ENCODE peak calls at places on chromosomes 6 and 20, in six cellular contexts. One of them, this sample, is unnamed.

GRCh38 chr6:40791004-40791403 is 203.8 kb upstream of the LRFN2 start:
- DNase-seq in NCI-H1417: no peak
- DNase-seq in progenitor cell of endocrine pancreas: no peak
- DNase-seq in stimulated activated CD4-positive, alpha-beta T cell treated with anti-CD3 and anti-CD28 coated beads, Interleukin-1b, Interleukin-23, amount 100 ng/mL, for 4 hours: no peak
- DNase-seq in GM23248: peak
- DNase-seq in neural crest cell: no peak
- DNase-seq in this sample: no peak

GRCh38 chr20:59101956-59102355 is 59.4 kb upstream of the PRELID3B start:
- DNase-seq in NCI-H1417: no peak
- DNase-seq in progenitor cell of endocrine pancreas: no peak
- DNase-seq in stimulated activated CD4-positive, alpha-beta T cell treated with anti-CD3 and anti-CD28 coated beads, Interleukin-1b, Interleukin-23, amount 100 ng/mL, for 4 hours: no peak
- DNase-seq in GM23248: no peak
- DNase-seq in neural crest cell: no peak
- DNase-seq in this sample: no peak

GRCh38 chr20:48645666-48646065 is 182.1 kb downstream of the PREX1 start:
- DNase-seq in NCI-H1417: no peak
- DNase-seq in progenitor cell of endocrine pancreas: no peak
- DNase-seq in stimulated activated CD4-positive, alpha-beta T cell treated with anti-CD3 and anti-CD28 coated beads, Interleukin-1b, Interleukin-23, amount 100 ng/mL, for 4 hours: no peak
- DNase-seq in GM23248: no peak
- DNase-seq in neural crest cell: no peak
- DNase-seq in this sample: no peak

GRCh38 chr6:133286765-133287164 is 45.6 kb downstream of the EYA4 start:
- DNase-seq in NCI-H1417: no peak
- DNase-seq in progenitor cell of endocrine pancreas: no peak
- DNase-seq in stimulated activated CD4-positive, alpha-beta T cell treated with anti-CD3 and anti-CD28 coated beads, Interleukin-1b, Interleukin-23, amount 100 ng/mL, for 4 hours: no peak
- DNase-seq in GM23248: peak
- DNase-seq in neural crest cell: no peak
- DNase-seq in this sample: no peak

GRCh38 chr20:14744723-14745122 is 407.3 kb upstream of the FLRT3 start:
- DNase-seq in NCI-H1417: no peak
- DNase-seq in progenitor cell of endocrine pancreas: no peak
- DNase-seq in stimulated activated CD4-positive, alpha-beta T cell treated with anti-CD3 and anti-CD28 coated beads, Interleukin-1b, Interleukin-23, amount 100 ng/mL, for 4 hours: no peak
- DNase-seq in GM23248: no peak
- DNase-seq in neural crest cell: no peak
- DNase-seq in this sample: no peak

GRCh38 chr6:64084201-64084663 is 448.6 kb downstream of the PHF3 start:
- DNase-seq in NCI-H1417: no peak
- DNase-seq in progenitor cell of endocrine pancreas: no peak
- DNase-seq in stimulated activated CD4-positive, alpha-beta T cell treated with anti-CD3 and anti-CD28 coated beads, Interleukin-1b, Interleukin-23, amount 100 ng/mL, for 4 hours: no peak
- DNase-seq in GM23248: no peak
- DNase-seq in neural crest cell: no peak
- DNase-seq in this sample: no peak

GRCh38 chr6:23097569-23097968 is 528.2 kb downstream of the HDGFL1 start:
- DNase-seq in NCI-H1417: no peak
- DNase-seq in progenitor cell of endocrine pancreas: no peak
- DNase-seq in stimulated activated CD4-positive, alpha-beta T cell treated with anti-CD3 and anti-CD28 coated beads, Interleukin-1b, Interleukin-23, amount 100 ng/mL, for 4 hours: no peak
- DNase-seq in GM23248: peak
- DNase-seq in neural crest cell: no peak
- DNase-seq in this sample: no peak

GRCh38 chr20:16621435-16622141 is 48.3 kb upstream of the KIF16B start:
- DNase-seq in NCI-H1417: no peak
- DNase-seq in progenitor cell of endocrine pancreas: no peak
- DNase-seq in stimulated activated CD4-positive, alpha-beta T cell treated with anti-CD3 and anti-CD28 coated beads, Interleukin-1b, Interleukin-23, amount 100 ng/mL, for 4 hours: no peak
- DNase-seq in GM23248: no peak
- DNase-seq in neural crest cell: no peak
- DNase-seq in this sample: no peak

GRCh38 chr6:148624025-148624424 is 122.8 kb upstream of the UST start:
- DNase-seq in NCI-H1417: no peak
- DNase-seq in progenitor cell of endocrine pancreas: no peak
- DNase-seq in stimulated activated CD4-positive, alpha-beta T cell treated with anti-CD3 and anti-CD28 coated beads, Interleukin-1b, Interleukin-23, amount 100 ng/mL, for 4 hours: no peak
- DNase-seq in GM23248: peak
- DNase-seq in neural crest cell: no peak
- DNase-seq in this sample: no peak

GRCh38 chr20:51560550-51561307 is 18.2 kb upstream of the NFATC2 start:
- DNase-seq in NCI-H1417: no peak
- DNase-seq in progenitor cell of endocrine pancreas: no peak
- DNase-seq in stimulated activated CD4-positive, alpha-beta T cell treated with anti-CD3 and anti-CD28 coated beads, Interleukin-1b, Interleukin-23, amount 100 ng/mL, for 4 hours: no peak
- DNase-seq in GM23248: peak
- DNase-seq in neural crest cell: no peak
- DNase-seq in this sample: no peak

GRCh38 chr6:140546640-140547039 is 1172.2 kb upstream of the CITED2 start:
- DNase-seq in NCI-H1417: no peak
- DNase-seq in progenitor cell of endocrine pancreas: no peak
- DNase-seq in stimulated activated CD4-positive, alpha-beta T cell treated with anti-CD3 and anti-CD28 coated beads, Interleukin-1b, Interleukin-23, amount 100 ng/mL, for 4 hours: no peak
- DNase-seq in GM23248: peak
- DNase-seq in neural crest cell: no peak
- DNase-seq in this sample: no peak

GRCh38 chr6:151765444-151765886 is 42.0 kb upstream of the ESR1 start:
- DNase-seq in NCI-H1417: peak
- DNase-seq in progenitor cell of endocrine pancreas: no peak
- DNase-seq in stimulated activated CD4-positive, alpha-beta T cell treated with anti-CD3 and anti-CD28 coated beads, Interleukin-1b, Interleukin-23, amount 100 ng/mL, for 4 hours: no peak
- DNase-seq in GM23248: peak
- DNase-seq in neural crest cell: peak
- DNase-seq in this sample: peak

GRCh38 chr6:11160199-11160598 is 48.7 kb upstream of the ERVFRD-1 start:
- DNase-seq in NCI-H1417: no peak
- DNase-seq in progenitor cell of endocrine pancreas: no peak
- DNase-seq in stimulated activated CD4-positive, alpha-beta T cell treated with anti-CD3 and anti-CD28 coated beads, Interleukin-1b, Interleukin-23, amount 100 ng/mL, for 4 hours: no peak
- DNase-seq in GM23248: no peak
- DNase-seq in neural crest cell: no peak
- DNase-seq in this sample: no peak

GRCh38 chr20:18628330-18628941 is 40.6 kb downstream of the DTD1 start:
- DNase-seq in NCI-H1417: peak
- DNase-seq in progenitor cell of endocrine pancreas: no peak
- DNase-seq in stimulated activated CD4-positive, alpha-beta T cell treated with anti-CD3 and anti-CD28 coated beads, Interleukin-1b, Interleukin-23, amount 100 ng/mL, for 4 hours: no peak
- DNase-seq in GM23248: peak
- DNase-seq in neural crest cell: no peak
- DNase-seq in this sample: peak

GRCh38 chr6:5950448-5950847 is 56.3 kb downstream of the NRN1 start:
- DNase-seq in NCI-H1417: no peak
- DNase-seq in progenitor cell of endocrine pancreas: no peak
- DNase-seq in stimulated activated CD4-positive, alpha-beta T cell treated with anti-CD3 and anti-CD28 coated beads, Interleukin-1b, Interleukin-23, amount 100 ng/mL, for 4 hours: no peak
- DNase-seq in GM23248: peak
- DNase-seq in neural crest cell: no peak
- DNase-seq in this sample: peak

GRCh38 chr6:105869835-105870506 is 216.2 kb upstream of the PRDM1 start:
- DNase-seq in NCI-H1417: no peak
- DNase-seq in progenitor cell of endocrine pancreas: no peak
- DNase-seq in stimulated activated CD4-positive, alpha-beta T cell treated with anti-CD3 and anti-CD28 coated beads, Interleukin-1b, Interleukin-23, amount 100 ng/mL, for 4 hours: no peak
- DNase-seq in GM23248: no peak
- DNase-seq in neural crest cell: no peak
- DNase-seq in this sample: peak

GRCh38 chr6:41704028-41704427 is 31.4 kb downstream of the TFEB start:
- DNase-seq in NCI-H1417: no peak
- DNase-seq in progenitor cell of endocrine pancreas: no peak
- DNase-seq in stimulated activated CD4-positive, alpha-beta T cell treated with anti-CD3 and anti-CD28 coated beads, Interleukin-1b, Interleukin-23, amount 100 ng/mL, for 4 hours: no peak
- DNase-seq in GM23248: no peak
- DNase-seq in neural crest cell: no peak
- DNase-seq in this sample: no peak

GRCh38 chr6:130525378-130525777 is 159.6 kb downstream of the TMEM200A start:
- DNase-seq in NCI-H1417: no peak
- DNase-seq in progenitor cell of endocrine pancreas: no peak
- DNase-seq in stimulated activated CD4-positive, alpha-beta T cell treated with anti-CD3 and anti-CD28 coated beads, Interleukin-1b, Interleukin-23, amount 100 ng/mL, for 4 hours: no peak
- DNase-seq in GM23248: no peak
- DNase-seq in neural crest cell: no peak
- DNase-seq in this sample: no peak

GRCh38 chr6:110693296-110693695 is 122.0 kb downstream of the CDK19 start:
- DNase-seq in NCI-H1417: no peak
- DNase-seq in progenitor cell of endocrine pancreas: no peak
- DNase-seq in stimulated activated CD4-positive, alpha-beta T cell treated with anti-CD3 and anti-CD28 coated beads, Interleukin-1b, Interleukin-23, amount 100 ng/mL, for 4 hours: no peak
- DNase-seq in GM23248: no peak
- DNase-seq in neural crest cell: no peak
- DNase-seq in this sample: no peak

GRCh38 chr6:126066068-126067048 is 80.0 kb downstream of the TRMT11 start:
- DNase-seq in NCI-H1417: no peak
- DNase-seq in progenitor cell of endocrine pancreas: no peak
- DNase-seq in stimulated activated CD4-positive, alpha-beta T cell treated with anti-CD3 and anti-CD28 coated beads, Interleukin-1b, Interleukin-23, amount 100 ng/mL, for 4 hours: no peak
- DNase-seq in GM23248: no peak
- DNase-seq in neural crest cell: no peak
- DNase-seq in this sample: no peak

GRCh38 chr20:62303327-62304226 is 780 bp downstream of the ADRM1 start:
- DNase-seq in NCI-H1417: no peak
- DNase-seq in progenitor cell of endocrine pancreas: peak
- DNase-seq in stimulated activated CD4-positive, alpha-beta T cell treated with anti-CD3 and anti-CD28 coated beads, Interleukin-1b, Interleukin-23, amount 100 ng/mL, for 4 hours: peak
- DNase-seq in GM23248: peak
- DNase-seq in neural crest cell: peak
- DNase-seq in this sample: no peak

GRCh38 chr6:24444588-24444987 is 41.9 kb downstream of the MRS2 start:
- DNase-seq in NCI-H1417: no peak
- DNase-seq in progenitor cell of endocrine pancreas: no peak
- DNase-seq in stimulated activated CD4-positive, alpha-beta T cell treated with anti-CD3 and anti-CD28 coated beads, Interleukin-1b, Interleukin-23, amount 100 ng/mL, for 4 hours: no peak
- DNase-seq in GM23248: no peak
- DNase-seq in neural crest cell: no peak
- DNase-seq in this sample: no peak

GRCh38 chr20:17833036-17833674 is 133.4 kb downstream of the BANF2 start:
- DNase-seq in NCI-H1417: no peak
- DNase-seq in progenitor cell of endocrine pancreas: no peak
- DNase-seq in stimulated activated CD4-positive, alpha-beta T cell treated with anti-CD3 and anti-CD28 coated beads, Interleukin-1b, Interleukin-23, amount 100 ng/mL, for 4 hours: no peak
- DNase-seq in GM23248: peak
- DNase-seq in neural crest cell: no peak
- DNase-seq in this sample: no peak

GRCh38 chr6:6712258-6712978 is 123.9 kb downstream of the LY86 start:
- DNase-seq in NCI-H1417: no peak
- DNase-seq in progenitor cell of endocrine pancreas: no peak
- DNase-seq in stimulated activated CD4-positive, alpha-beta T cell treated with anti-CD3 and anti-CD28 coated beads, Interleukin-1b, Interleukin-23, amount 100 ng/mL, for 4 hours: no peak
- DNase-seq in GM23248: peak
- DNase-seq in neural crest cell: no peak
- DNase-seq in this sample: no peak

GRCh38 chr6:9842004-9842720 is 572.7 kb downstream of the TFAP2A start:
- DNase-seq in NCI-H1417: no peak
- DNase-seq in progenitor cell of endocrine pancreas: no peak
- DNase-seq in stimulated activated CD4-positive, alpha-beta T cell treated with anti-CD3 and anti-CD28 coated beads, Interleukin-1b, Interleukin-23, amount 100 ng/mL, for 4 hours: no peak
- DNase-seq in GM23248: no peak
- DNase-seq in neural crest cell: no peak
- DNase-seq in this sample: no peak

GRCh38 chr6:90212274-90212673 is 84.4 kb downstream of the BACH2 start:
- DNase-seq in NCI-H1417: no peak
- DNase-seq in progenitor cell of endocrine pancreas: no peak
- DNase-seq in stimulated activated CD4-positive, alpha-beta T cell treated with anti-CD3 and anti-CD28 coated beads, Interleukin-1b, Interleukin-23, amount 100 ng/mL, for 4 hours: no peak
- DNase-seq in GM23248: no peak
- DNase-seq in neural crest cell: no peak
- DNase-seq in this sample: no peak

GRCh38 chr6:170505306-170505705 is 47.8 kb downstream of the PSMB1 start:
- DNase-seq in NCI-H1417: peak
- DNase-seq in progenitor cell of endocrine pancreas: no peak
- DNase-seq in stimulated activated CD4-positive, alpha-beta T cell treated with anti-CD3 and anti-CD28 coated beads, Interleukin-1b, Interleukin-23, amount 100 ng/mL, for 4 hours: no peak
- DNase-seq in GM23248: no peak
- DNase-seq in neural crest cell: no peak
- DNase-seq in this sample: no peak

GRCh38 chr6:110530671-110531070 is 54.3 kb upstream of the SLC22A16 start:
- DNase-seq in NCI-H1417: no peak
- DNase-seq in progenitor cell of endocrine pancreas: no peak
- DNase-seq in stimulated activated CD4-positive, alpha-beta T cell treated with anti-CD3 and anti-CD28 coated beads, Interleukin-1b, Interleukin-23, amount 100 ng/mL, for 4 hours: no peak
- DNase-seq in GM23248: peak
- DNase-seq in neural crest cell: no peak
- DNase-seq in this sample: no peak

GRCh38 chr6:55868910-55869479 is 6.4 kb downstream of the BMP5 start:
- DNase-seq in NCI-H1417: peak
- DNase-seq in progenitor cell of endocrine pancreas: no peak
- DNase-seq in stimulated activated CD4-positive, alpha-beta T cell treated with anti-CD3 and anti-CD28 coated beads, Interleukin-1b, Interleukin-23, amount 100 ng/mL, for 4 hours: no peak
- DNase-seq in GM23248: no peak
- DNase-seq in neural crest cell: no peak
- DNase-seq in this sample: no peak

GRCh38 chr6:98670045-98670746 is 164.2 kb upstream of the POU3F2 start:
- DNase-seq in NCI-H1417: no peak
- DNase-seq in progenitor cell of endocrine pancreas: no peak
- DNase-seq in stimulated activated CD4-positive, alpha-beta T cell treated with anti-CD3 and anti-CD28 coated beads, Interleukin-1b, Interleukin-23, amount 100 ng/mL, for 4 hours: no peak
- DNase-seq in GM23248: no peak
- DNase-seq in neural crest cell: no peak
- DNase-seq in this sample: no peak

This sample was measured in WTC11.